ENCODE peak calls at places on chromosomes 7 and 10, in four cellular contexts. One of them, this sample, is unnamed. For H3K4me1 and H3K27me3, the result is how much of the 10 kb centered on the place peaks cover.

GRCh38 chr7:132608523-132608922 is 32.3 kb upstream of the PLXNA4 start:
- DNase-seq in spleen: no peak
- DNase-seq in transverse colon: no peak
- DNase-seq in lung: no peak
- DNase-seq in this sample: no peak

GRCh38 chr10:75187961-75188426 is 22.6 kb upstream of the VDAC2 start:
- DNase-seq in spleen: peak
- DNase-seq in transverse colon: peak
- DNase-seq in lung: peak
- DNase-seq in this sample: no peak

GRCh38 chr7:91683823-91684222 is 196.7 kb downstream of the MTERF1 start:
- DNase-seq in spleen: no peak
- DNase-seq in transverse colon: no peak
- DNase-seq in lung: no peak
- DNase-seq in this sample: no peak

GRCh38 chr10:30270247-30270646 is 78.8 kb downstream of the MTPAP start:
- DNase-seq in spleen: no peak
- DNase-seq in transverse colon: no peak
- DNase-seq in lung: no peak
- DNase-seq in this sample: no peak

GRCh38 chr7:27110163-27110976 is 7.9 kb upstream of the HOXA2 start:
- DNase-seq in spleen: no peak
- DNase-seq in transverse colon: peak
- DNase-seq in lung: no peak
- DNase-seq in this sample: peak

GRCh38 chr10:10209152-10209551 is 808.5 kb upstream of the CELF2 start:
- DNase-seq in spleen: no peak
- DNase-seq in transverse colon: no peak
- DNase-seq in lung: peak
- DNase-seq in this sample: peak

GRCh38 chr7:15457959-15458955 is 103.6 kb downstream of the AGMO start:
- DNase-seq in spleen: no peak
- DNase-seq in transverse colon: no peak
- DNase-seq in lung: no peak
- DNase-seq in this sample: no peak

GRCh38 chr7:111650456-111650999 is 88.2 kb upstream of the IMMP2L start:
- DNase-seq in spleen: no peak
- DNase-seq in transverse colon: no peak
- DNase-seq in lung: no peak
- DNase-seq in this sample: no peak

GRCh38 chr10:44786451-44786850 is 124.7 kb upstream of the TMEM72 start:
- DNase-seq in spleen: no peak
- DNase-seq in transverse colon: no peak
- DNase-seq in lung: no peak
- DNase-seq in this sample: no peak

GRCh38 chr7:34058791-34059550 is 153.6 kb downstream of the BMPER start:
- DNase-seq in spleen: no peak
- DNase-seq in transverse colon: no peak
- DNase-seq in lung: no peak
- DNase-seq in this sample: peak

GRCh38 chr10:22816298-22816653 is 101.9 kb upstream of the PIP4K2A start:
- DNase-seq in spleen: no peak
- DNase-seq in transverse colon: no peak
- DNase-seq in lung: no peak
- DNase-seq in this sample: no peak

GRCh38 chr10:70510904-70511303 is 32.3 kb downstream of the PALD1 start:
- DNase-seq in spleen: no peak
- DNase-seq in transverse colon: no peak
- DNase-seq in lung: no peak
- DNase-seq in this sample: no peak

GRCh38 chr10:70514591-70514990 is 36.0 kb downstream of the PALD1 start:
- DNase-seq in spleen: no peak
- DNase-seq in transverse colon: no peak
- DNase-seq in lung: no peak
- DNase-seq in this sample: no peak

GRCh38 chr10:70510453-70510852 is 31.9 kb downstream of the PALD1 start:
- DNase-seq in spleen: no peak
- DNase-seq in transverse colon: no peak
- DNase-seq in lung: no peak
- DNase-seq in this sample: no peak

GRCh38 chr10:70513848-70514309 is 35.3 kb downstream of the PALD1 start:
- DNase-seq in spleen: peak
- DNase-seq in transverse colon: peak
- DNase-seq in lung: no peak
- DNase-seq in this sample: no peak

GRCh38 chr10:70512149-70512611 is 33.6 kb downstream of the PALD1 start:
- DNase-seq in spleen: no peak
- DNase-seq in transverse colon: no peak
- DNase-seq in lung: no peak
- DNase-seq in this sample: no peak
- H3K4me1 ChIP-seq in spleen: half or more
- H3K4me1 ChIP-seq in transverse colon: under half
- H3K4me1 ChIP-seq in lung: under half
- H3K4me1 ChIP-seq in this sample: under half

GRCh38 chr7:127253289-127254162 is 785 bp upstream of the GRM8 start:
- DNase-seq in spleen: peak
- DNase-seq in transverse colon: peak
- DNase-seq in lung: peak
- DNase-seq in this sample: peak
- H3K27me3 ChIP-seq in spleen: half or more
- H3K27me3 ChIP-seq in transverse colon: half or more
- H3K27me3 ChIP-seq in lung: under half
- H3K27me3 ChIP-seq in this sample: under half

GRCh38 chr10:132132391-132132841 is 54.3 kb upstream of the DPYSL4 start:
- DNase-seq in spleen: peak
- DNase-seq in transverse colon: no peak
- DNase-seq in lung: no peak
- DNase-seq in this sample: no peak
- H3K27ac ChIP-seq in spleen: no peak
- H3K27ac ChIP-seq in transverse colon: no peak
- H3K27ac ChIP-seq in lung: no peak
- H3K27ac ChIP-seq in this sample: no peak

DNA sequence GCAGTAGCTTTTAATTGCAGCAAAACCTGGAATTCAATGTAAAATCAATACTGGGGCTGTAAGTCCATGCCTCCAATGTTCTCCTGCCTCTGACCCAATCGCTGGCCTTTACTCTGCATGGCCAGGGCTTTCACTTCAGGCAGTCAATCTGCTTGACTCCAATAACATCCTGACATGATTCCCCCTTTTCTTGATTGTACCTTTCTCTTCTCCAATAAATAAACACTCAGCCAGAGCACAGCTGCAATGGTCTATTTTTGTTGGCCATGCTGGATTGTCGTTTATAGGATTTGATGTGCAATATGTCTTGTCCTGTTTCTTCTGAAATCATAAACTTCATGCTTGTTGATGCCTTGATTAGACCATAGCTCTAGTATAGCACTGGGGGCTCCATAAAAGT is 97.8 kb upstream of the COL1A2 start:
- DNase-seq in spleen: no peak
- DNase-seq in transverse colon: no peak
- DNase-seq in lung: no peak
- DNase-seq in this sample: no peak
- H3K4me1 ChIP-seq in spleen: under half
- H3K4me1 ChIP-seq in transverse colon: under half
- H3K4me1 ChIP-seq in lung: under half
- H3K4me1 ChIP-seq in this sample: under half

DNA sequence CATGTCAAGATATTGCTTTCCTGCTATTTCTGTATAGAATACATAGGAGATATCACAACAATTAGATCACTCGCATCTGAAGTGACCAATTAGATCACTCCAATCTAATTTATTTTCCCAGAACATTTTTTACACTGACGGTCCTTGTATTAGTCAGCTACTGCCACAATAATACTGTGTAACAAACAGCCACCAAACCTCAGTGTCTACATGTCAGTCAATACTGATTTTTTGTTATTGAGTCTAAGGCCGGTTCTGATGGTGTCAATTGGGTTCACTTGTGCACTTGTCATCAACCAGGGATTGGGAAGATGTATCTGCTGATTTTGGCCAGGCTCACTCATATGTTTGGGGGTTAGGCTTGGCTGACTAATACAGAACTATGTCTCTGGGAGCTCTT is 275.9 kb upstream of the NFE2L3 start:
- DNase-seq in spleen: no peak
- DNase-seq in transverse colon: no peak
- DNase-seq in lung: no peak
- DNase-seq in this sample: no peak
- H3K27me3 ChIP-seq in spleen: half or more
- H3K27me3 ChIP-seq in transverse colon: half or more
- H3K27me3 ChIP-seq in lung: under half
- H3K27me3 ChIP-seq in this sample: under half

GRCh38 chr7:152618427-152618826 is 57.5 kb downstream of the XRCC2 start:
- DNase-seq in spleen: no peak
- DNase-seq in transverse colon: no peak
- DNase-seq in lung: no peak
- DNase-seq in this sample: no peak

GRCh38 chr7:152619027-152619739 is 56.8 kb downstream of the XRCC2 start:
- DNase-seq in spleen: no peak
- DNase-seq in transverse colon: no peak
- DNase-seq in lung: no peak
- DNase-seq in this sample: no peak

GRCh38 chr7:152621426-152621825 is 54.5 kb downstream of the XRCC2 start:
- DNase-seq in spleen: no peak
- DNase-seq in transverse colon: no peak
- DNase-seq in lung: no peak
- DNase-seq in this sample: no peak

GRCh38 chr7:152615052-152615741 is 60.7 kb downstream of the XRCC2 start:
- DNase-seq in spleen: no peak
- DNase-seq in transverse colon: no peak
- DNase-seq in lung: no peak
- DNase-seq in this sample: no peak

GRCh38 chr7:152617056-152617455 is 58.9 kb downstream of the XRCC2 start:
- DNase-seq in spleen: no peak
- DNase-seq in transverse colon: no peak
- DNase-seq in lung: no peak
- DNase-seq in this sample: no peak
- H3K27ac ChIP-seq in spleen: no peak
- H3K27ac ChIP-seq in transverse colon: no peak
- H3K27ac ChIP-seq in lung: no peak
- H3K27ac ChIP-seq in this sample: no peak

GRCh38 chr10:17024461-17024860 is 105.2 kb downstream of the CUBN start:
- DNase-seq in spleen: no peak
- DNase-seq in transverse colon: no peak
- DNase-seq in lung: no peak
- DNase-seq in this sample: no peak
- H3K4me1 ChIP-seq in spleen: half or more
- H3K4me1 ChIP-seq in transverse colon: under half
- H3K4me1 ChIP-seq in lung: under half
- H3K4me1 ChIP-seq in this sample: under half

GRCh38 chr10:117166420-117167345 is 28.6 kb upstream of the VAX1 start:
- DNase-seq in spleen: no peak
- DNase-seq in transverse colon: no peak
- DNase-seq in lung: no peak
- DNase-seq in this sample: no peak
- H3K27me3 ChIP-seq in spleen: half or more
- H3K27me3 ChIP-seq in transverse colon: half or more
- H3K27me3 ChIP-seq in lung: under half
- H3K27me3 ChIP-seq in this sample: under half

GRCh38 chr7:105655901-105656380 is 74.6 kb upstream of the EFCAB10 start:
- DNase-seq in spleen: peak
- DNase-seq in transverse colon: no peak
- DNase-seq in lung: no peak
- DNase-seq in this sample: no peak
- H3K27ac ChIP-seq in spleen: no peak
- H3K27ac ChIP-seq in transverse colon: no peak
- H3K27ac ChIP-seq in lung: no peak
- H3K27ac ChIP-seq in this sample: no peak

GRCh38 chr7:104972510-104972909 is 41.5 kb upstream of the KMT2E start:
- DNase-seq in spleen: no peak
- DNase-seq in transverse colon: no peak
- DNase-seq in lung: no peak
- DNase-seq in this sample: no peak
- H3K4me1 ChIP-seq in spleen: under half
- H3K4me1 ChIP-seq in transverse colon: under half
- H3K4me1 ChIP-seq in lung: under half
- H3K4me1 ChIP-seq in this sample: under half

This sample was measured in right cardiac atrium.